ENCODE peak calls at places on chromosomes 3 and 15, in six cellular contexts. Q is IMR-90, V is H9, Y is H1, R is neuronal stem cell, C is trophoblast cell. O is an unnamed sample. For H3K4me1, the result is how much of the 10 kb centered on the place peaks cover.

GRCh38 chr3:26438325-26438940 is 184.1 kb upstream of the LRRC3B start:
- DNase-seq in C (no peak), Y (no peak), R (no peak), V (no peak), Q (no peak), O (no peak)

GRCh38 chr3:197559662-197560061 is 3.9 kb upstream of the BDH1 start:
- DNase-seq in R (no peak), V (no peak), Q (no peak), C (no peak), Y (no peak), O (no peak)

GRCh38 chr15:53811530-53811929 is 52.1 kb upstream of the WDR72 start:
- DNase-seq in Y (no peak), C (no peak), Q (no peak), V (no peak), R (no peak), O (no peak)

GRCh38 chr3:130950641-130951040 is 56.8 kb downstream of the ATP2C1 start:
- DNase-seq in R (no peak), V (no peak), Y (no peak), Q (peak), C (no peak), O (peak)

GRCh38 chr15:57255751-57256150 is 120.6 kb upstream of the CGNL1 start:
- DNase-seq in V (no peak), Q (no peak), R (no peak), Y (no peak), C (no peak), O (no peak)

GRCh38 chr3:174862666-174863065 is 3.5 kb downstream of the NAALADL2 start:
- DNase-seq in C (peak), R (no peak), Q (peak), Y (no peak), V (no peak), O (peak)

GRCh38 chr3:148309390-148310035 is 388.2 kb upstream of the AGTR1 start:
- DNase-seq in Y (no peak), R (peak), Q (peak), V (peak), C (no peak), O (peak)

GRCh38 chr3:57411715-57412114 is 119.2 kb upstream of the ASB14 start:
- DNase-seq in Q (no peak), Y (no peak), V (no peak), R (no peak), C (no peak), O (no peak)

GRCh38 chr3:191331443-191331842 is 1.1 kb upstream of the UTS2B start:
- DNase-seq in R (no peak), Y (no peak), V (no peak), C (no peak), Q (peak), O (peak)

GRCh38 chr15:36585774-36586173 is 6.3 kb downstream of the CDIN1 start:
- DNase-seq in R (no peak), C (no peak), Q (no peak), V (no peak), Y (no peak), O (no peak)

GRCh38 chr15:88938802-88939485 is 25.8 kb upstream of the MFGE8 start:
- DNase-seq in C (no peak), R (no peak), Q (no peak), V (peak), Y (no peak), O (no peak)

GRCh38 chr15:92435145-92435544 is 41.5 kb downstream of the ST8SIA2 start:
- DNase-seq in V (no peak), Y (no peak), R (no peak), C (no peak), Q (no peak), O (no peak)

GRCh38 chr3:10357592-10358308 is 36.8 kb upstream of the SEC13 start:
- DNase-seq in V (no peak), Q (peak), C (no peak), R (no peak), Y (no peak), O (peak)

GRCh38 chr15:60412807-60413597 is 15.2 kb upstream of the ANXA2 start:
- DNase-seq in V (no peak), C (no peak), R (no peak), Q (no peak), Y (no peak), O (no peak)

GRCh38 chr3:8307545-8308110 is 194.0 kb upstream of the LMCD1 start:
- DNase-seq in C (no peak), Q (no peak), V (no peak), R (no peak), Y (no peak), O (no peak)

GRCh38 chr3:123352134-123352554 is 96.7 kb downstream of the ADCY5 start:
- DNase-seq in Q (no peak), Y (no peak), R (no peak), C (no peak), V (no peak), O (no peak)

GRCh38 chr15:100092034-100092433 is 249.7 kb downstream of the ADAMTS17 start:
- DNase-seq in R (no peak), V (no peak), Q (no peak), C (no peak), Y (no peak), O (no peak)

GRCh38 chr3:86708908-86709307 is 282.0 kb downstream of the VGLL3 start:
- DNase-seq in V (no peak), R (no peak), Q (no peak), C (no peak), Y (no peak), O (no peak)

GRCh38 chr3:24562874-24563273 is 68.2 kb upstream of the THRB start:
- DNase-seq in Y (no peak), C (no peak), R (no peak), V (no peak), Q (no peak), O (no peak)

GRCh38 chr15:63340353-63340752 is 41.3 kb downstream of the CA12 start:
- DNase-seq in C (no peak), V (no peak), Y (no peak), R (no peak), Q (no peak), O (no peak)

GRCh38 chr3:89572261-89572660 is 464.8 kb downstream of the EPHA3 start:
- DNase-seq in Y (no peak), R (no peak), C (no peak), V (no peak), Q (peak), O (no peak)

GRCh38 chr3:190096345-190096744 is 24.4 kb downstream of the P3H2 start:
- DNase-seq in V (no peak), Y (no peak), R (no peak), Q (no peak), C (no peak), O (no peak)

GRCh38 chr3:171459130-171459941 is 869 bp downstream of the TNIK start:
- DNase-seq in V (peak), Y (no peak), Q (peak), R (peak), C (no peak), O (peak)

GRCh38 chr15:75225951-75226732 is 24.5 kb downstream of the C15orf39 start:
- DNase-seq in Y (no peak), Q (no peak), V (no peak), R (no peak), C (no peak), O (no peak)

GRCh38 chr3:15591928-15592327 is 9.4 kb downstream of the HACL1 start:
- DNase-seq in V (no peak), Q (no peak), C (no peak), Y (no peak), R (no peak), O (no peak)

GRCh38 chr15:55290361-55291057 is 896 bp upstream of the RAB27A start:
- DNase-seq in V (peak), C (peak), Q (peak), Y (peak), R (peak), O (peak)

GRCh38 chr15:96330064-96330449 is 443 bp upstream of the NR2F2 start:
- DNase-seq in R (no peak), Q (peak), V (peak), C (peak), Y (no peak), O (peak)

GRCh38 chr15:68187559-68187958 is 17.6 kb downstream of the CALML4 start:
- DNase-seq in C (no peak), Y (no peak), V (no peak), Q (peak), R (no peak), O (no peak)

GRCh38 chr3:7171493-7171892 is 310.6 kb downstream of the GRM7 start:
- DNase-seq in R (no peak), V (no peak), C (no peak), Y (no peak), Q (no peak), O (no peak)

GRCh38 chr3:168977696-168978374 is 685.7 kb downstream of the MECOM start:
- DNase-seq in R (no peak), C (no peak), Y (no peak), Q (peak), V (no peak), O (no peak)

GRCh38 chr3:18335202-18335601 is 89.9 kb downstream of the SATB1 start:
- DNase-seq in Y (no peak), Q (no peak), V (no peak), C (no peak), R (no peak), O (peak)

GRCh38 chr3:74445541-74445940 is 168.9 kb downstream of the CNTN3 start:
- DNase-seq in R (no peak), Q (no peak), Y (no peak), C (no peak), V (no peak), O (no peak)
- H3K14ac ChIP-seq in R (no peak), Q (no peak), Y (no peak), C (no peak), V (no peak), O (no peak)

GRCh38 chr3:195156286-195156890 is 114.6 kb downstream of the XXYLT1 start:
- DNase-seq in Y (no peak), C (no peak), R (no peak), Q (no peak), V (no peak), O (no peak)
- H3K4me1 ChIP-seq in Y (under half), C (under half), R (under half), Q (under half), V (under half), O (under half)

GRCh38 chr15:85048430-85048829 is 66.8 kb downstream of the PDE8A start:
- DNase-seq in C (no peak), R (no peak), Y (no peak), Q (peak), V (no peak), O (peak)
- H3K14ac ChIP-seq in C (no peak), R (no peak), Y (no peak), Q (peak), V (no peak), O (no peak)

GRCh38 chr3:45186871-45187270 is 39.2 kb downstream of the TMEM158 start:
- DNase-seq in Y (no peak), C (no peak), Q (no peak), V (no peak), R (no peak), O (no peak)
- H3K4me1 ChIP-seq in Y (under half), C (under half), Q (under half), V (under half), R (under half), O (under half)

DNA sequence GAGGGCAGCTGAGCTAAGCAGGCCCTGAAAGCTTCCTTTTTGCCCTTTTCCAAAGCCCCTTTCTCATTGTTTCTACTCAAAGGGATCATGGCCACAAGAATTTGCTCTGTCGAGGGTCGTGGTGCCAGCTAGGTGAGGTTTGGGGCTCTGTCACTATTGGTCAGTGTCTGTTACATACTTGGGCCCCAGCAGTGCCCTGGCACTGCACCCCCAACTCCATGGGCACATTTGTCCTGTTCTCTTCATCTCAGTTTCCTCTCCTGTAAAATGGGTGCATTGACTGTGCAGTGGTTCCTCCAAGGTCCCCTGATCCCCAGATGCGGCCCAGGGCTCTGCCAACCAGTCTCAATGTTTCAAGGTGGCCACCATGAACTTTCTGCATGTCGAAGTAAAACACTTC is 62.1 kb downstream of the SLC6A6 start:
- DNase-seq in Q (no peak), V (no peak), C (no peak), Y (no peak), R (no peak), O (no peak)
- H3K14ac ChIP-seq in Q (no peak), V (no peak), C (no peak), Y (no peak), R (no peak), O (no peak)

GRCh38 chr3:74353039-74353438 is 261.4 kb downstream of the CNTN3 start:
- DNase-seq in Y (no peak), Q (no peak), R (no peak), V (peak), C (no peak), O (no peak)
- H3K4me1 ChIP-seq in Y (under half), Q (under half), R (under half), V (under half), C (under half), O (under half)

GRCh38 chr3:178472941-178473340 is 63.3 kb upstream of the KCNMB2 start:
- DNase-seq in C (no peak), R (no peak), V (no peak), Y (no peak), Q (no peak), O (no peak)
- H3K14ac ChIP-seq in C (no peak), R (no peak), V (no peak), Y (no peak), Q (no peak), O (no peak)

DNA sequence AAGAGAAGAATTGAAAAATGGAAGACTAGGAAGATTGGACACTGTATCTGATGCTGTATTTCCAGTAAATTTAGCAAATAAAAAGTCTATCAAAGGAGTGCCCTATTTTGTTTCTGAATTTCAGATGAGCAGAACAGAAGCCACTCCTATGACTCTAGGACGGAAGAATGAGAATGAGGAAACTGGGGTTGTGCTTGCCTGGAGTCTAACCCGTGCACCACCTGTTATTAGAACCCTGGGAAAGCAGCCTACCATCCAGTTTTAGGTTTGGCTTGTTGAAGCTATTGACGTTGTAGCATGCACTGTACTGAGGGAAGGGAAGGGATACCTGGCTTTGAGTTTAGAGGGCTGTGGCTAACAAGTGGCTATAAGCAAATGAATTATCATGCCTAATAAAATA is 318.5 kb downstream of the SLC9A9 start:
- DNase-seq in V (no peak), Q (no peak), R (no peak), Y (no peak), C (no peak), O (no peak)
- H3K4me1 ChIP-seq in V (under half), Q (under half), R (under half), Y (under half), C (under half), O (under half)

O was measured in mesenchymal stem cell.